ENCODE peak calls at places on chromosome 9, in nine cellular contexts. L, U, M, K, Z, G, I, A and V are unnamed samples.

GRCh38 chr9:81492710-81493447 is 196.5 kb downstream of the TLE1 start:
- DNase-seq in I (no peak), K (no peak), A (no peak), G (peak), Z (peak), M (no peak), L (peak), U (no peak), V (no peak)

GRCh38 chr9:27377147-27377807 is 80.3 kb upstream of the EQTN start:
- DNase-seq in Z (no peak), A (no peak), K (no peak), M (peak), G (no peak), I (no peak), L (no peak), U (no peak), V (no peak)

GRCh38 chr9:113596616-113597320 is 133.2 kb downstream of the RGS3 start:
- DNase-seq in Z (no peak), G (no peak), A (no peak), I (no peak), K (no peak), M (no peak), L (no peak), U (no peak), V (peak)

GRCh38 chr9:134554750-134555655 is 86.6 kb upstream of the COL5A1 start:
- DNase-seq in K (no peak), I (no peak), L (peak), G (peak), A (no peak), M (peak), U (no peak), Z (no peak), V (peak)

GRCh38 chr9:107638922-107639321 is 149.4 kb upstream of the KLF4 start:
- DNase-seq in K (peak), A (peak), L (peak), I (no peak), U (peak), M (peak), Z (no peak), G (peak), V (no peak)

GRCh38 chr9:113737414-113738271 is 138.5 kb upstream of the ZNF618 start:
- DNase-seq in I (peak), K (peak), L (peak), G (peak), Z (no peak), U (peak), A (no peak), M (peak), V (no peak)

GRCh38 chr9:137305060-137305787 is 3.2 kb upstream of the NRARP start:
- DNase-seq in I (peak), U (peak), G (no peak), M (peak), Z (no peak), A (peak), L (no peak), K (no peak), V (no peak)

GRCh38 chr9:135885100-135885853 is 22.1 kb downstream of the CAMSAP1 start:
- DNase-seq in U (no peak), Z (no peak), L (peak), G (peak), M (no peak), A (no peak), K (no peak), I (no peak), V (no peak)

GRCh38 chr9:129459550-129460322 is 161.2 kb downstream of the C9orf50 start:
- DNase-seq in U (no peak), L (no peak), Z (no peak), A (no peak), I (no peak), G (no peak), K (no peak), M (no peak), V (no peak)

GRCh38 chr9:125484632-125485282 is 222.3 kb downstream of the MAPKAP1 start:
- DNase-seq in M (no peak), I (no peak), L (peak), K (no peak), G (peak), A (no peak), U (peak), Z (peak), V (no peak)